ENCODE peak calls at places on chromosomes 3 and 15, in six cellular contexts. One of them, this sample, is unnamed.

GRCh38 chr15:80026754-80027153 is 32.7 kb upstream of the ZFAND6 start:
- DNase-seq in stimulated activated CD8-positive, alpha-beta memory T cell treated with anti-CD3 and anti-CD28 coated beads, Interleukin-15, amount 100 ng/mL, for 24 hours: no peak
- DNase-seq in HEK293T: no peak
- DNase-seq in Right ventricle myocardium inferior: no peak
- DNase-seq in NCI-H1436: no peak
- DNase-seq in thoracic aorta: no peak
- DNase-seq in this sample: no peak

GRCh38 chr15:96341465-96342142 is 11.1 kb downstream of the NR2F2 start:
- DNase-seq in stimulated activated CD8-positive, alpha-beta memory T cell treated with anti-CD3 and anti-CD28 coated beads, Interleukin-15, amount 100 ng/mL, for 24 hours: no peak
- DNase-seq in HEK293T: no peak
- DNase-seq in Right ventricle myocardium inferior: peak; percentile 42
- DNase-seq in NCI-H1436: no peak
- DNase-seq in thoracic aorta: no peak
- DNase-seq in this sample: peak; percentile 41

GRCh38 chr3:13280856-13281656 is 139.1 kb downstream of the NUP210 start:
- DNase-seq in stimulated activated CD8-positive, alpha-beta memory T cell treated with anti-CD3 and anti-CD28 coated beads, Interleukin-15, amount 100 ng/mL, for 24 hours: no peak
- DNase-seq in HEK293T: no peak
- DNase-seq in Right ventricle myocardium inferior: no peak
- DNase-seq in NCI-H1436: no peak
- DNase-seq in thoracic aorta: no peak
- DNase-seq in this sample: no peak

GRCh38 chr3:107928084-107928445 is 162.8 kb downstream of the CD47 start:
- DNase-seq in stimulated activated CD8-positive, alpha-beta memory T cell treated with anti-CD3 and anti-CD28 coated beads, Interleukin-15, amount 100 ng/mL, for 24 hours: no peak
- DNase-seq in HEK293T: peak; percentile 38
- DNase-seq in Right ventricle myocardium inferior: no peak
- DNase-seq in NCI-H1436: no peak
- DNase-seq in thoracic aorta: no peak
- DNase-seq in this sample: no peak

GRCh38 chr15:39581501-39582285 is 814 bp downstream of the THBS1 start:
- DNase-seq in stimulated activated CD8-positive, alpha-beta memory T cell treated with anti-CD3 and anti-CD28 coated beads, Interleukin-15, amount 100 ng/mL, for 24 hours: no peak
- DNase-seq in HEK293T: peak; percentile 5
- DNase-seq in Right ventricle myocardium inferior: no peak
- DNase-seq in NCI-H1436: no peak
- DNase-seq in thoracic aorta: no peak
- DNase-seq in this sample: peak; percentile 66

GRCh38 chr3:69865920-69866679 is 126.8 kb downstream of the MITF start:
- DNase-seq in stimulated activated CD8-positive, alpha-beta memory T cell treated with anti-CD3 and anti-CD28 coated beads, Interleukin-15, amount 100 ng/mL, for 24 hours: no peak
- DNase-seq in HEK293T: peak; percentile 13
- DNase-seq in Right ventricle myocardium inferior: no peak
- DNase-seq in NCI-H1436: no peak
- DNase-seq in thoracic aorta: no peak
- DNase-seq in this sample: peak; percentile 72

GRCh38 chr3:150528359-150528797 is 17.9 kb downstream of the SERP1 start:
- DNase-seq in stimulated activated CD8-positive, alpha-beta memory T cell treated with anti-CD3 and anti-CD28 coated beads, Interleukin-15, amount 100 ng/mL, for 24 hours: no peak
- DNase-seq in HEK293T: no peak
- DNase-seq in Right ventricle myocardium inferior: no peak
- DNase-seq in NCI-H1436: no peak
- DNase-seq in thoracic aorta: no peak
- DNase-seq in this sample: no peak

GRCh38 chr3:100737334-100737733 is 28.0 kb downstream of the TFG start:
- DNase-seq in stimulated activated CD8-positive, alpha-beta memory T cell treated with anti-CD3 and anti-CD28 coated beads, Interleukin-15, amount 100 ng/mL, for 24 hours: no peak
- DNase-seq in HEK293T: peak; percentile 13
- DNase-seq in Right ventricle myocardium inferior: no peak
- DNase-seq in NCI-H1436: peak; percentile 20
- DNase-seq in thoracic aorta: no peak
- DNase-seq in this sample: no peak

GRCh38 chr15:65790692-65791334 is 1.3 kb downstream of the DENND4A start:
- DNase-seq in stimulated activated CD8-positive, alpha-beta memory T cell treated with anti-CD3 and anti-CD28 coated beads, Interleukin-15, amount 100 ng/mL, for 24 hours: no peak
- DNase-seq in HEK293T: no peak
- DNase-seq in Right ventricle myocardium inferior: no peak
- DNase-seq in NCI-H1436: no peak
- DNase-seq in thoracic aorta: no peak
- DNase-seq in this sample: no peak

GRCh38 chr3:33490641-33491241 is 50.5 kb upstream of the UBP1 start:
- DNase-seq in stimulated activated CD8-positive, alpha-beta memory T cell treated with anti-CD3 and anti-CD28 coated beads, Interleukin-15, amount 100 ng/mL, for 24 hours: no peak
- DNase-seq in HEK293T: no peak
- DNase-seq in Right ventricle myocardium inferior: no peak
- DNase-seq in NCI-H1436: peak; percentile 1
- DNase-seq in thoracic aorta: no peak
- DNase-seq in this sample: no peak

GRCh38 chr3:172357850-172358754 is 90.2 kb downstream of the GHSR start:
- DNase-seq in stimulated activated CD8-positive, alpha-beta memory T cell treated with anti-CD3 and anti-CD28 coated beads, Interleukin-15, amount 100 ng/mL, for 24 hours: no peak
- DNase-seq in HEK293T: no peak
- DNase-seq in Right ventricle myocardium inferior: no peak
- DNase-seq in NCI-H1436: no peak
- DNase-seq in thoracic aorta: no peak
- DNase-seq in this sample: no peak

GRCh38 chr3:62686486-62686885 is 188.7 kb downstream of the CADPS start:
- DNase-seq in stimulated activated CD8-positive, alpha-beta memory T cell treated with anti-CD3 and anti-CD28 coated beads, Interleukin-15, amount 100 ng/mL, for 24 hours: no peak
- DNase-seq in HEK293T: no peak
- DNase-seq in Right ventricle myocardium inferior: no peak
- DNase-seq in NCI-H1436: no peak
- DNase-seq in thoracic aorta: no peak
- DNase-seq in this sample: no peak

GRCh38 chr3:66472313-66473134 is 28.3 kb downstream of the LRIG1 start:
- DNase-seq in stimulated activated CD8-positive, alpha-beta memory T cell treated with anti-CD3 and anti-CD28 coated beads, Interleukin-15, amount 100 ng/mL, for 24 hours: no peak
- DNase-seq in HEK293T: no peak
- DNase-seq in Right ventricle myocardium inferior: no peak
- DNase-seq in NCI-H1436: no peak
- DNase-seq in thoracic aorta: no peak
- DNase-seq in this sample: no peak

GRCh38 chr15:81049835-81050234 is 49.1 kb downstream of the TLNRD1 start:
- DNase-seq in stimulated activated CD8-positive, alpha-beta memory T cell treated with anti-CD3 and anti-CD28 coated beads, Interleukin-15, amount 100 ng/mL, for 24 hours: no peak
- DNase-seq in HEK293T: no peak
- DNase-seq in Right ventricle myocardium inferior: no peak
- DNase-seq in NCI-H1436: no peak
- DNase-seq in thoracic aorta: no peak
- DNase-seq in this sample: no peak

GRCh38 chr3:185778821-185779220 is 46.0 kb downstream of the IGF2BP2 start:
- DNase-seq in stimulated activated CD8-positive, alpha-beta memory T cell treated with anti-CD3 and anti-CD28 coated beads, Interleukin-15, amount 100 ng/mL, for 24 hours: no peak
- DNase-seq in HEK293T: no peak
- DNase-seq in Right ventricle myocardium inferior: no peak
- DNase-seq in NCI-H1436: no peak
- DNase-seq in thoracic aorta: no peak
- DNase-seq in this sample: no peak

GRCh38 chr3:39485547-39485946 is 18.1 kb downstream of the MOBP start:
- DNase-seq in stimulated activated CD8-positive, alpha-beta memory T cell treated with anti-CD3 and anti-CD28 coated beads, Interleukin-15, amount 100 ng/mL, for 24 hours: no peak
- DNase-seq in HEK293T: no peak
- DNase-seq in Right ventricle myocardium inferior: no peak
- DNase-seq in NCI-H1436: no peak
- DNase-seq in thoracic aorta: no peak
- DNase-seq in this sample: no peak

GRCh38 chr3:32495609-32496008 is 7.0 kb downstream of the CMTM6 start:
- DNase-seq in stimulated activated CD8-positive, alpha-beta memory T cell treated with anti-CD3 and anti-CD28 coated beads, Interleukin-15, amount 100 ng/mL, for 24 hours: no peak
- DNase-seq in HEK293T: no peak
- DNase-seq in Right ventricle myocardium inferior: no peak
- DNase-seq in NCI-H1436: no peak
- DNase-seq in thoracic aorta: no peak
- DNase-seq in this sample: no peak

GRCh38 chr3:9870978-9871377 is 9.1 kb downstream of the CIDEC start:
- DNase-seq in stimulated activated CD8-positive, alpha-beta memory T cell treated with anti-CD3 and anti-CD28 coated beads, Interleukin-15, amount 100 ng/mL, for 24 hours: no peak
- DNase-seq in HEK293T: no peak
- DNase-seq in Right ventricle myocardium inferior: no peak
- DNase-seq in NCI-H1436: no peak
- DNase-seq in thoracic aorta: no peak
- DNase-seq in this sample: no peak

GRCh38 chr3:107432013-107432515 is 54.8 kb downstream of the CCDC54 start:
- DNase-seq in stimulated activated CD8-positive, alpha-beta memory T cell treated with anti-CD3 and anti-CD28 coated beads, Interleukin-15, amount 100 ng/mL, for 24 hours: no peak
- DNase-seq in HEK293T: no peak
- DNase-seq in Right ventricle myocardium inferior: no peak
- DNase-seq in NCI-H1436: no peak
- DNase-seq in thoracic aorta: no peak
- DNase-seq in this sample: no peak

GRCh38 chr3:159366476-159366875 is 564.6 kb downstream of the MFSD1 start:
- DNase-seq in stimulated activated CD8-positive, alpha-beta memory T cell treated with anti-CD3 and anti-CD28 coated beads, Interleukin-15, amount 100 ng/mL, for 24 hours: no peak
- DNase-seq in HEK293T: no peak
- DNase-seq in Right ventricle myocardium inferior: no peak
- DNase-seq in NCI-H1436: no peak
- DNase-seq in thoracic aorta: no peak
- DNase-seq in this sample: no peak

GRCh38 chr3:58041826-58042324 is 33.7 kb downstream of the FLNB start:
- DNase-seq in stimulated activated CD8-positive, alpha-beta memory T cell treated with anti-CD3 and anti-CD28 coated beads, Interleukin-15, amount 100 ng/mL, for 24 hours: no peak
- DNase-seq in HEK293T: no peak
- DNase-seq in Right ventricle myocardium inferior: no peak
- DNase-seq in NCI-H1436: no peak
- DNase-seq in thoracic aorta: no peak
- DNase-seq in this sample: no peak

GRCh38 chr3:70703305-70704102 is 391.1 kb upstream of the MDFIC2 start:
- DNase-seq in stimulated activated CD8-positive, alpha-beta memory T cell treated with anti-CD3 and anti-CD28 coated beads, Interleukin-15, amount 100 ng/mL, for 24 hours: no peak
- DNase-seq in HEK293T: no peak
- DNase-seq in Right ventricle myocardium inferior: no peak
- DNase-seq in NCI-H1436: no peak
- DNase-seq in thoracic aorta: no peak
- DNase-seq in this sample: no peak

GRCh38 chr15:59702351-59702750 is 13.2 kb upstream of the BNIP2 start:
- DNase-seq in stimulated activated CD8-positive, alpha-beta memory T cell treated with anti-CD3 and anti-CD28 coated beads, Interleukin-15, amount 100 ng/mL, for 24 hours: no peak
- DNase-seq in HEK293T: no peak
- DNase-seq in Right ventricle myocardium inferior: no peak
- DNase-seq in NCI-H1436: no peak
- DNase-seq in thoracic aorta: no peak
- DNase-seq in this sample: no peak

GRCh38 chr3:159200176-159200575 is 398.3 kb downstream of the MFSD1 start:
- DNase-seq in stimulated activated CD8-positive, alpha-beta memory T cell treated with anti-CD3 and anti-CD28 coated beads, Interleukin-15, amount 100 ng/mL, for 24 hours: no peak
- DNase-seq in HEK293T: no peak
- DNase-seq in Right ventricle myocardium inferior: no peak
- DNase-seq in NCI-H1436: no peak
- DNase-seq in thoracic aorta: no peak
- DNase-seq in this sample: no peak

GRCh38 chr3:48225587-48225986 is 2.3 kb downstream of the CAMP start:
- DNase-seq in stimulated activated CD8-positive, alpha-beta memory T cell treated with anti-CD3 and anti-CD28 coated beads, Interleukin-15, amount 100 ng/mL, for 24 hours: no peak
- DNase-seq in HEK293T: no peak
- DNase-seq in Right ventricle myocardium inferior: no peak
- DNase-seq in NCI-H1436: no peak
- DNase-seq in thoracic aorta: no peak
- DNase-seq in this sample: no peak

GRCh38 chr15:68682906-68683490 is 104.2 kb downstream of the CORO2B start:
- DNase-seq in stimulated activated CD8-positive, alpha-beta memory T cell treated with anti-CD3 and anti-CD28 coated beads, Interleukin-15, amount 100 ng/mL, for 24 hours: no peak
- DNase-seq in HEK293T: no peak
- DNase-seq in Right ventricle myocardium inferior: no peak
- DNase-seq in NCI-H1436: no peak
- DNase-seq in thoracic aorta: no peak
- DNase-seq in this sample: no peak

GRCh38 chr15:35078221-35078915 is 6.7 kb downstream of the NANOGP8 start:
- DNase-seq in stimulated activated CD8-positive, alpha-beta memory T cell treated with anti-CD3 and anti-CD28 coated beads, Interleukin-15, amount 100 ng/mL, for 24 hours: peak; percentile 1
- DNase-seq in HEK293T: peak; percentile 50
- DNase-seq in Right ventricle myocardium inferior: no peak
- DNase-seq in NCI-H1436: peak; percentile 52
- DNase-seq in thoracic aorta: no peak
- DNase-seq in this sample: no peak

GRCh38 chr3:195907730-195908438 is 467 bp downstream of the TNK2 start:
- DNase-seq in stimulated activated CD8-positive, alpha-beta memory T cell treated with anti-CD3 and anti-CD28 coated beads, Interleukin-15, amount 100 ng/mL, for 24 hours: peak; percentile 36
- DNase-seq in HEK293T: no peak
- DNase-seq in Right ventricle myocardium inferior: peak; percentile 67
- DNase-seq in NCI-H1436: peak; percentile 50
- DNase-seq in thoracic aorta: no peak
- DNase-seq in this sample: peak; percentile 65

GRCh38 chr15:48330045-48330840 is 986 bp upstream of the DUT start:
- DNase-seq in stimulated activated CD8-positive, alpha-beta memory T cell treated with anti-CD3 and anti-CD28 coated beads, Interleukin-15, amount 100 ng/mL, for 24 hours: no peak
- DNase-seq in HEK293T: no peak
- DNase-seq in Right ventricle myocardium inferior: no peak
- DNase-seq in NCI-H1436: no peak
- DNase-seq in thoracic aorta: no peak
- DNase-seq in this sample: no peak

GRCh38 chr3:51400169-51400568 is 9.1 kb downstream of the RBM15B start:
- DNase-seq in stimulated activated CD8-positive, alpha-beta memory T cell treated with anti-CD3 and anti-CD28 coated beads, Interleukin-15, amount 100 ng/mL, for 24 hours: no peak
- DNase-seq in HEK293T: no peak
- DNase-seq in Right ventricle myocardium inferior: no peak
- DNase-seq in NCI-H1436: no peak
- DNase-seq in thoracic aorta: no peak
- DNase-seq in this sample: no peak

GRCh38 chr3:141680620-141681389 is 57.3 kb upstream of the RNF7 start:
- DNase-seq in stimulated activated CD8-positive, alpha-beta memory T cell treated with anti-CD3 and anti-CD28 coated beads, Interleukin-15, amount 100 ng/mL, for 24 hours: no peak
- DNase-seq in HEK293T: no peak
- DNase-seq in Right ventricle myocardium inferior: no peak
- DNase-seq in NCI-H1436: peak; percentile 47
- DNase-seq in thoracic aorta: no peak
- DNase-seq in this sample: peak; percentile 47

GRCh38 chr3:117184574-117184973 is 475.0 kb downstream of the TUSC7 start:
- DNase-seq in stimulated activated CD8-positive, alpha-beta memory T cell treated with anti-CD3 and anti-CD28 coated beads, Interleukin-15, amount 100 ng/mL, for 24 hours: no peak
- DNase-seq in HEK293T: no peak
- DNase-seq in Right ventricle myocardium inferior: no peak
- DNase-seq in NCI-H1436: no peak
- DNase-seq in thoracic aorta: no peak
- DNase-seq in this sample: no peak

GRCh38 chr3:151709847-151710246 is 23.9 kb upstream of the AADACL2 start:
- DNase-seq in stimulated activated CD8-positive, alpha-beta memory T cell treated with anti-CD3 and anti-CD28 coated beads, Interleukin-15, amount 100 ng/mL, for 24 hours: no peak
- DNase-seq in HEK293T: no peak
- DNase-seq in Right ventricle myocardium inferior: no peak
- DNase-seq in NCI-H1436: no peak
- DNase-seq in thoracic aorta: no peak
- DNase-seq in this sample: no peak

This sample was measured in left ventricle myocardium superior.